ENCODE peak calls at places on chromosomes 1 and 21, in five cellular contexts. W, D, X, K and C are unnamed samples.

GRCh38 chr21:31634993-31635392 is 24.5 kb upstream of the SOD1 start:
- DNase-seq in K (no peak), D (no peak), W (no peak), X (no peak), C (no peak)

GRCh38 chr1:38533772-38534472 is 325.6 kb downstream of the RRAGC start:
- DNase-seq in X (no peak), W (no peak), D (no peak), K (no peak), C (no peak)

GRCh38 chr1:69121708-69122107 is 446.0 kb upstream of the LRRC7 start:
- DNase-seq in W (no peak), K (peak), X (no peak), D (no peak), C (peak)

GRCh38 chr1:203593723-203594122 is 32.9 kb upstream of the ATP2B4 start:
- DNase-seq in K (no peak), X (no peak), W (no peak), D (peak), C (no peak)

GRCh38 chr1:74481607-74482006 is 30.8 kb downstream of the LRRC53 start:
- DNase-seq in X (no peak), K (no peak), W (no peak), D (no peak), C (no peak)

GRCh38 chr1:212328248-212328647 is 43.0 kb downstream of the PPP2R5A start:
- DNase-seq in X (no peak), W (no peak), D (no peak), K (no peak), C (no peak)

GRCh38 chr21:46097826-46098286 is at the start of gene COL6A2:
- DNase-seq in D (peak), X (peak), K (peak), W (peak), C (peak)

GRCh38 chr1:224358288-224358687 is 1.6 kb downstream of the CNIH4 start:
- DNase-seq in X (no peak), W (no peak), K (no peak), D (no peak), C (no peak)

GRCh38 chr1:221892301-221892830 is 150.5 kb upstream of the DUSP10 start:
- DNase-seq in K (no peak), D (no peak), X (no peak), W (no peak), C (no peak)

GRCh38 chr1:67747667-67748066 is 62.7 kb downstream of the GADD45A start:
- DNase-seq in D (no peak), W (no peak), X (no peak), K (peak), C (peak)

GRCh38 chr1:41286486-41286885 is 44.4 kb upstream of the SCMH1 start:
- DNase-seq in W (no peak), X (no peak), K (peak), D (no peak), C (no peak)

GRCh38 chr1:156445789-156446263 is 54.7 kb downstream of the MEF2D start:
- DNase-seq in K (peak), X (peak), W (peak), D (peak), C (peak)

GRCh38 chr1:113542221-113542701 is 151.9 kb downstream of the MAGI3 start:
- DNase-seq in W (no peak), D (peak), X (no peak), K (peak), C (peak)

GRCh38 chr1:27152004-27152828 is 2.7 kb downstream of the SLC9A1 start:
- DNase-seq in D (no peak), W (peak), K (no peak), X (peak), C (peak)

GRCh38 chr1:90411155-90411554 is 305.9 kb downstream of the BARHL2 start:
- DNase-seq in K (no peak), W (no peak), X (no peak), D (peak), C (no peak)

GRCh38 chr1:222301653-222302052 is 246.3 kb downstream of the HHIPL2 start:
- DNase-seq in K (no peak), W (no peak), X (no peak), D (no peak), C (no peak)

GRCh38 chr1:161021959-161022332 is 994 bp upstream of the F11R start:
- DNase-seq in X (no peak), W (no peak), K (no peak), D (no peak), C (no peak)

GRCh38 chr1:208475449-208475848 is 231.3 kb upstream of the PLXNA2 start:
- DNase-seq in X (peak), K (peak), W (no peak), D (peak), C (peak)

GRCh38 chr1:19305880-19306279 is 6.1 kb downstream of the AKR7A2 start:
- DNase-seq in W (no peak), X (no peak), D (no peak), K (no peak), C (no peak)
- H3K4me3 ChIP-seq in W (no peak), X (no peak), D (no peak), K (no peak), C (no peak)

GRCh38 chr1:15139654-15140350 is 13.7 kb upstream of the TMEM51 start:
- DNase-seq in D (peak), K (no peak), W (no peak), X (no peak), C (no peak)
- TF ChIP-seq CTCF in D (no peak), K (no peak), W (no peak), X (no peak), C (no peak)

GRCh38 chr1:36453600-36454388 is 3.5 kb upstream of the OSCP1 start:
- DNase-seq in X (no peak), K (no peak), W (no peak), D (no peak), C (no peak)

GRCh38 chr1:36453051-36453450 is 2.8 kb upstream of the OSCP1 start:
- DNase-seq in D (no peak), X (no peak), W (no peak), K (no peak), C (no peak)

GRCh38 chr1:36448530-36449051 is 1.7 kb downstream of the OSCP1 start:
- DNase-seq in W (no peak), D (no peak), K (no peak), X (no peak), C (no peak)

GRCh38 chr1:36450270-36450918 is at the start of gene OSCP1:
- DNase-seq in D (peak), X (peak), K (peak), W (peak), C (peak)

GRCh38 chr1:36450919-36451305 is 661 bp upstream of the OSCP1 start:
- DNase-seq in K (no peak), W (no peak), D (no peak), X (no peak), C (no peak)
- H3K4me3 ChIP-seq in K (peak), W (peak), D (peak), X (peak), C (peak)

DNA sequence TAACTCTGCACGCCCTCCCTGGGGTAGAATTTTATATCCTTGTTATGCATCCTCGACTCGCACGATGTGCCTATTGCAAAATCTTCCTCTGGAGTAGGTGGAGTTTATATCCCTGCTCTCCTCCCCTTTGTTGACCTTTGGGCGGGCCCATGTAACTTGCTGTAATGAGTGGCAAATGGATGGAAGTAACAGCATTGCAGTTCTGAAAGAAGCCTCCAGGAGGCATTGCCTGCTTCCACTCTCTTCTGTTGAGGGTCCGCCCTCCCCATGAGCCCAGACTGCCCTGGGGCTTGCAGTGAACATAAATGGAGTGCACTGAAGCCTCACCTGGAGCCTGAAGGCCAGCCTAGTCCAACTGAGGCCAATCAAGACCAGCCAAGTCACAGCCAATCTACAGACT is 62.2 kb upstream of the GRIK3 start:
- DNase-seq in X (no peak), D (no peak), K (no peak), W (no peak), C (no peak)
- TF ChIP-seq CTCF in X (no peak), D (no peak), K (no peak), W (no peak), C (no peak)

GRCh38 chr1:238360474-238360873 is 469.8 kb upstream of the ZP4 start:
- DNase-seq in D (no peak), X (no peak), W (no peak), K (no peak), C (no peak)

DNA sequence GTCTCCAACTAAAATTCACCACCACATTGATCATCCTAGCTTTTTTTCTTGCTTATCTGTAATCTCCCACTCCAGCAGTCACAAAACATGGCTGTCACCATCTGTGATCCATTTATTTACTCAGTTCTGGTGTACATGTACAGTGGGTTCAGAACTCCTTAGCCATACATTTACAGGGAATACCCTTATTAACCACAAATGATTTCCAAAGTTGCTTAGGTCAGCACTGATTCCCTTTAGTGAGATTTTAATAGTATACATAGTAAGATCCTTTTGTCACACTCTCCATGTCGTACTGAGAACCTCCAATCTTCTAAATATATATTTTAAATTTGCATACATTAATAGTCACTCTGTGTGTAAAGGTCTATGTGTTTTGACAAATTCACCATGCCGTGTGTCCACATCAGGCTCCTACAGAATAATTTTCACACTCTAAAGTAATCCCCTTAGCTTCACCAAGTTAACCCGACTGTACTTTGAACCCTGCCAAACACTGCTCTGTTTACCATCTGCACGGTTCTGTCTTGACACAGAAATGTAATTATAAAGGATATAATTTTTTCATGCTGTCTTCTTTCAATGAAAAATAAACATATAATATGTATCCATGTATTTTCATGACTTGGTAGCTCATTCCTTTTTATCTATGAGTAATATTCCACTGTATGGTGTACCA is 473.6 kb upstream of the ZP4 start:
- DNase-seq in K (no peak), X (no peak), D (no peak), W (no peak), C (no peak)
- H3K4me3 ChIP-seq in K (no peak), X (no peak), D (no peak), W (no peak), C (no peak)

DNA sequence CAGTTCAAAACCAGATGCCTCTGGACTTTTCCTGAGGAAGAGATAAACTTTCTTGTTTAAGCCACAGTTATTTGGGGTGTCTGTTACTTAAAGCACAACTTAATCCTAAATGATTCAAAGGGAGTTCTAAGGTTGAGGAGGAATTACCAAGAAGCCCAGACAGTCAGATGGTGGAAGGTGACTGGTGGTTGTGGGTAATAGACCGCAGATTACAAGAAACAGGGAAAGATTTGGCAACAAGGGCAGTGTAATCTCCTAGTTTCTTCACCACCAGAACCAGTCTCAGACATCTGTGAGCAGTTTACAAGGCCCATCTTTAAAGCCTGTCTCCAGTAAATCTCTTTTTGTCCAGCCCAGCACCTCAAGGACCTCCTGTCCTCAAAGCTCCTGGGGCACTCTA is 130.1 kb upstream of the CTTNBP2NL start:
- DNase-seq in X (no peak), D (no peak), W (no peak), K (no peak), C (peak)
- TF ChIP-seq CTCF in X (no peak), D (no peak), W (no peak), K (no peak), C (no peak)

DNA sequence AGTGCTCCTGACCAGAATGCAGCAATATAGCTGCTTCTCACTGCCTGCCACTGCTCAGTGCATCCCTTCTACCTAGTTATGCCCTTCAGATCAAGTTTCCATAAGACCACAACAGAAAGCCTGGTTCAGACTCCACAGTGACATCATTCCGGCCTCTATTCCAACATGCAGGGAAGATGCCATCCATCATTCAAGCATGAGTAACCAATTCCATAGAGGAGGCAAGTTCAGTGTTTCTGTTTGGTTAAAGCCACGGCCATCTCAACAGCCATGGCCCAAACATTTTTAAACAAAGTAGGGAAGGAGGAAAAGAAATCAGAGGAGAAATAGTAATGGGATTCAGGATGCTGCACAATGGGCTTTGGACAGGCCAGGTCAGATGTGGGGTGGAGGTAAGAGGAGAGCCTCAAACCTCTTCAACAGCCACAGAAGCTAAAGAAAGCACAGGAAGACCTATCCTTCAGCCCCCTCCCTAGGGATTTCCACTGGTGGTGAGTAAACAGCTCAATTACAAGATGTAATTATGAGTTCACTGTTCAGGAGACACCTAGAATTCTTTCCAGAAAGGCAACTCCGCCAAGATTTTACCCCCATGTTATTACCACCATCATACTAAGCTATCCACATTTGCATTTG is 484.9 kb downstream of the SETD4 start:
- DNase-seq in W (no peak), X (no peak), K (peak), D (no peak), C (peak)
- H3K4me3 ChIP-seq in W (no peak), X (no peak), K (no peak), D (no peak), C (no peak)

DNA sequence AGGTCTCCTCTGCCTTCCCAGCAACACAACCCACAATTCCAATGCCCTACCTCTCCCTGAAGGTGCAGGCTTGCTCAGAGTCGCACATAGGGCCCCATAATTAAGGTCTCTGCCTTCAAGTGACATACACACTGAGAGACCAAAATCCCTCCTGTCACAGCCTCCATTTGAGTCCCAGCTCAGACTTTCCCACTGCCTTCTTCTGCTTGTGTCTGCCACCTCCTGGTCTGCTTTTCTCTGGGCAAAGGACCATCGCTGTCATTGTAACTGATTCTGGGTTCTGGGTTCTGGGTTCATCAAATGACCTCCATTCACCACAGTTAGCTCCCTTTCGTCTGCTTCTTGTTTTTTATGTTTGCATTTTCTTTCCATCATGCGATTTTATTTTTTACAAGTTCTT is 119.2 kb upstream of the ATP1B1 start:
- DNase-seq in D (no peak), X (no peak), W (no peak), K (no peak), C (no peak)
- TF ChIP-seq CTCF in D (no peak), X (no peak), W (no peak), K (no peak), C (no peak)

DNA sequence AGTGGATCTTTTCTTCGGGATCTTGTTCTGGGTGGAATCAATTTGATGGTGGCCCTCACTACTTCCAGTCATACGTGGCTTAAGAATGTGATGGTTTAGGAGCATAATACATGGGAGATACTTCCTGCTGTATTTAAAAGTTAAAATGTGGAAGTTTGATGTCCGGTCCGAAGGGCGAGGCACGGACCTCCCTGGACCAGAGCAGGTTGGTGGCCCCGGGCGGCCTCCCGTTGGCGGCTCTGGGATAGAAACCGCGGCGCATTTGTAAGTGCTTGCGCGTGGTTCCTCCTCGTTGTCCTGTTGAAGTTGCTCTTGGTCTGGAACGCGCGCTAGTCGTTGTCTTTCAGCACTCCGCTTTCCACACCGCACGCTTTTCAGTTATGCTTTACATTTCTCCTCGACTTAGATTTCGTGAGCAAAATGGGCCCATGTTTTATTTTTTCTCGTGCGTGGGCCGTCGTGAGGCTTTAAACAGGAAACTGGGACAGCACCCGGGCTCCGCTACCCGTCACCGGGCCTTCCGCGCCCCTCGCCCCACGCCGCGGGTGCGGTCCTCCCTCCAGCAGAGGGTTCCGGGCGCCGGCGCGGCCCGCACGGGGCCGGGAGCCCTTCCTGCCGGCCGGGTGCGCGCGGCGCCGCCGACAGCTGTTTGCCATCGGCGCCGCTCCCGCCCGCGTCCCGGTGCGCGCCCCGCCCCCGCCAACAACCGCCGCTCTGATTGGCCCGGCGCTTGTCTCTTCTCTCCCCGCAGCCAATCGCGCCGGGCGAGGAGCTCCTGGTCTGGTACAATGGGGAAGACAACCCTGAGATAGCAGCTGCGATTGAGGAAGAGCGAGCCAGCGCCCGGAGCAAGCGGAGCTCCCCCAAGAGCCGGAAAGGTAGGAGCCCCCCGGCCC is 48.9 kb downstream of the PRDM2 start:
- DNase-seq in D (peak), X (peak), K (peak), W (peak), C (peak)
- H3K4me3 ChIP-seq in D (peak), X (peak), K (peak), W (peak), C (peak)